ENCODE peak calls at places on chromosomes 4 and X, in five cellular contexts. C is K562, B is tibial nerve, V is stomach, O is breast epithelium. G is an unnamed sample. For H3K27me3, the result is how much of the 10 kb centered on the place peaks cover.

GRCh38 chr4:174559894-174560293 is 37.6 kb upstream of the HPGD start:
- DNase-seq in C (no peak), B (no peak), V (no peak), O (no peak), G (no peak)

GRCh38 chr4:71494539-71494938 is 155.7 kb downstream of the SLC4A4 start:
- DNase-seq in C (no peak), B (no peak), V (no peak), O (no peak), G (no peak)

GRCh38 chr4:125244848-125245450 is 69.8 kb upstream of the FAT4 start:
- DNase-seq in C (no peak), B (no peak), V (no peak), O (no peak), G (no peak)

GRCh38 chrX:122817321-122817720 is 366.8 kb upstream of the GRIA3 start:
- DNase-seq in C (no peak), B (no peak), V (no peak), O (no peak), G (no peak)

GRCh38 chr4:39452860-39453587 is 5.7 kb downstream of the RPL9 start:
- DNase-seq in C (no peak), B (no peak), V (no peak), O (no peak), G (no peak)

GRCh38 chrX:106039920-106040319 is 1.4 kb upstream of the SERPINA7 start:
- DNase-seq in C (no peak), B (no peak), V (no peak), O (no peak), G (no peak)

GRCh38 chrX:42952621-42953020 is 174.7 kb upstream of the PPP1R2C start:
- DNase-seq in C (no peak), B (no peak), V (no peak), O (no peak), G (no peak)

GRCh38 chrX:95762716-95763115 is 921.9 kb upstream of the DIAPH2 start:
- DNase-seq in C (no peak), B (no peak), V (no peak), O (no peak), G (no peak)

GRCh38 chr4:47287735-47288134 is 175.8 kb downstream of the COMMD8 start:
- DNase-seq in C (no peak), B (no peak), V (no peak), O (no peak), G (no peak)

GRCh38 chr4:100366213-100366612 is 151.6 kb downstream of the EMCN start:
- DNase-seq in C (no peak), B (no peak), V (no peak), O (no peak), G (no peak)

GRCh38 chr4:15648600-15648999 is 6.6 kb downstream of the FBXL5 start:
- DNase-seq in C (no peak), B (no peak), V (no peak), O (no peak), G (no peak)

GRCh38 chr4:156898373-156899117 is 73.1 kb downstream of the PDGFC start:
- DNase-seq in C (no peak), B (no peak), V (no peak), O (no peak), G (no peak)

GRCh38 chr4:57850141-57850540 is 740.0 kb upstream of the IGFBP7 start:
- DNase-seq in C (no peak), B (no peak), V (no peak), O (no peak), G (no peak)

GRCh38 chrX:119505945-119506344 is 37.7 kb downstream of the SLC25A5 start:
- DNase-seq in C (no peak), B (no peak), V (no peak), O (no peak), G (no peak)

GRCh38 chr4:22987861-22988260 is 295.1 kb downstream of the GBA3 start:
- DNase-seq in C (no peak), B (no peak), V (no peak), O (no peak), G (no peak)

GRCh38 chrX:93420635-93421034 is 252.7 kb downstream of the NAP1L3 start:
- DNase-seq in C (no peak), B (no peak), V (no peak), O (no peak), G (no peak)

GRCh38 chr4:165203541-165204461 is 3.6 kb upstream of the KLHL2 start:
- DNase-seq in C (no peak), B (no peak), V (no peak), O (no peak), G (no peak)

GRCh38 chrX:100748133-100748532 is 16.2 kb upstream of the SYTL4 start:
- DNase-seq in C (peak), B (no peak), V (no peak), O (no peak), G (no peak)

GRCh38 chrX:112839856-112840255 is 775 bp downstream of the AMOT start:
- DNase-seq in C (no peak), B (no peak), V (no peak), O (no peak), G (no peak)

DNA sequence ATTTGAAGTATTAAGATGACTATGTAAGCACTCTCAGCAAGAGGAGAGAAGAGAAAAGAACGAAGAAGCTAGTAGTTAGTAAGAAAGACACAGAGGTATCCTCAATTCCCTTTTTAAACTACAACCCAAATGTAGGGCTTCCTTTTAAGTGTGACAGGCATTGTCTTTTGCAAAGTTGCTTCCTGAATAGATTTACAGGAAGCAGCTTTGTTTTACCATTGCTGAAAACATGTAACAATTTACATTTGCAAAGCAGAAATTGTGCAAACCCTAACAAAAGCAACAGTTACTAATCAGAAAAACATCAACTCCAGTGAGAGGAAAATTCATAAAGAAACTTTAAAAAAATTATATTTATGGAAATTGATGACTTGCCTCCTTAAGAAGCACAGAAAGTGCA is 96.4 kb downstream of the FAM13A start:
- DNase-seq in C (no peak), B (no peak), V (no peak), O (no peak), G (no peak)
- TF ChIP-seq POLR2A in C (no peak), B (no peak), V (no peak), O (no peak), G (no peak)

GRCh38 chrX:16123222-16123786 is at the start of gene GRPR:
- DNase-seq in C (peak), B (peak), V (peak), O (peak), G (peak)
- H3K27ac ChIP-seq in C (no peak), B (no peak), V (no peak), O (no peak), G (no peak)

GRCh38 chrX:86263526-86263925 is 115.3 kb downstream of the DACH2 start:
- DNase-seq in C (no peak), B (no peak), V (no peak), O (no peak), G (no peak)
- H3K27me3 ChIP-seq in C (under half), B (under half), V (under half), O (under half), G (under half)

GRCh38 chr4:185203380-185204237 is at the start of gene CFAP97:
- DNase-seq in C (peak), B (peak), V (peak), O (peak), G (peak)
- TF ChIP-seq POLR2A in C (peak), B (peak), V (no peak), O (no peak), G (peak)

GRCh38 chrX:32618154-32618553 is 593.2 kb downstream of the DMD start:
- DNase-seq in C (no peak), B (no peak), V (no peak), O (no peak), G (no peak)

DNA sequence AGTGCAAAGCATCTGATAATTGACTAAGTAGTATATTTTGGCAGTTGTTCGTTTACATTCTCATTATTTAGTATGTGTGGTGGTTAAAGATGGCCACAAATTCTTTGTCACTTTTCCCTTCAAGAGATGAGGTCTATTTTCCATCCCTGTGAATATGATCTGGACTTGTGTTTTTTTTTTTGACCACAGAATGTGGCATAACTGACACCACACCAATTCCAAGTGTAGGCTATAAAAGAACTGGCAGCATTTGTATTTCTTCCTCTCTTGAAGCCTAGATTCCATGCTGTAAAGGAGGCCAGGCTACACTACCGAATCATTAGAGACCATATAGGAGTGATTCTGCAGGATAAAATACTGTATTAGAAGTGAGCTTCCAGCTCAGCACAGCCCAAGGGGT is 596.6 kb downstream of the DMD start:
- DNase-seq in C (no peak), B (no peak), V (no peak), O (no peak), G (no peak)
- H3K27ac ChIP-seq in C (no peak), B (no peak), V (no peak), O (no peak), G (no peak)

DNA sequence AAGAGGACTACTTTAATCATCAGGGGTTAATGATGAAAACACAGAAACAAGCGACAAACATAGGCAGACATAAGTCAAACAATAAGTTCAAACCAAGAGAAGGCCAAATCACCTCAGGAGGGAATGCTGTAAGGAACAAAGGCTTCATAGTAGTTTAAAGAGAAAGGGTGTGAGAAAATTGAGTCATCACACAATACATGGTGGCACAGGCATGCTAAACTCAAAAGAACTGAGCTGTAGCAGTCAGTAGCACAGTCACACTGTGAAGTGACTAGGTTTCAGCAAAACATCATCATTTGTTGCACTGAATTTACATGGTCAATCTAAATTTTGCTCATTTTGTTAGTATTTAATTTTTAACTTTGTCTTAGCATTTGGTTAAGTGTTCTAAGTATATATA is 24.2 kb downstream of the SMC1A start:
- DNase-seq in C (no peak), B (no peak), V (no peak), O (no peak), G (no peak)
- H3K27me3 ChIP-seq in C (under half), B (under half), V (under half), O (under half), G (under half)

GRCh38 chr4:105474110-105474518 is 252 bp upstream of the PPA2 start:
- DNase-seq in C (no peak), B (peak), V (peak), O (peak), G (no peak)

GRCh38 chr4:105473340-105474109 is at the start of gene PPA2:
- DNase-seq in C (peak), B (peak), V (peak), O (peak), G (peak)

GRCh38 chr4:105472871-105473339 is 957 bp downstream of the PPA2 start:
- DNase-seq in C (no peak), B (no peak), V (no peak), O (no peak), G (no peak)

GRCh38 chr4:105466580-105466979 is 7.3 kb downstream of the PPA2 start:
- DNase-seq in C (no peak), B (no peak), V (no peak), O (no peak), G (no peak)

GRCh38 chr4:105471566-105472176 is 2.2 kb downstream of the PPA2 start:
- DNase-seq in C (peak), B (peak), V (peak), O (peak), G (peak)
- TF ChIP-seq POLR2A in C (no peak), B (no peak), V (no peak), O (no peak), G (no peak)

G was measured in esophagus squamous epithelium.